ENCODE peak calls at places on chromosomes 11 and 22, in four cellular contexts. D is NT2/D1; Q is NCI-H2081; N is activated T-helper 1 cell treated with anti-CD3 and anti-CD28 coated beads, Interleukin-2, amount 50 U/mL, for 16 hours. Z is an unnamed sample.

GRCh38 chr11:111974451-111974850 is 37.3 kb downstream of the DIXDC1 start:
- DNase-seq in D (no peak), N (no peak), Q (no peak), Z (no peak)

GRCh38 chr11:78432058-78432515 is 14.5 kb upstream of the GAB2 start:
- DNase-seq in D (no peak), N (no peak), Q (no peak), Z (peak)

GRCh38 chr11:26792956-26793355 is 71.1 kb upstream of the SLC5A12 start:
- DNase-seq in Q (no peak), N (no peak), D (no peak), Z (no peak)

GRCh38 chr11:117868815-117869642 is 7.4 kb downstream of the FXYD6 start:
- DNase-seq in D (no peak), Q (peak), N (no peak), Z (no peak)

GRCh38 chr11:47565340-47566165 is at the start of gene PTPMT1:
- DNase-seq in D (no peak), N (peak), Q (peak), Z (peak)

GRCh38 chr11:379205-380094 is 10.2 kb downstream of the B4GALNT4 start:
- DNase-seq in Q (no peak), N (no peak), D (no peak), Z (no peak)

GRCh38 chr11:10603721-10604297 is 35.3 kb upstream of the LYVE1 start:
- DNase-seq in N (no peak), D (no peak), Q (no peak), Z (no peak)

GRCh38 chr11:10351768-10352641 is 47.1 kb downstream of the ADM start:
- DNase-seq in N (no peak), Q (peak), D (peak), Z (peak)

GRCh38 chr11:118226294-118226693 is 1.5 kb upstream of the JAML start:
- DNase-seq in N (no peak), D (no peak), Q (no peak), Z (no peak)

GRCh38 chr11:78402842-78403241 is 14.8 kb downstream of the GAB2 start:
- DNase-seq in Q (no peak), N (no peak), D (no peak), Z (no peak)

GRCh38 chr22:43482310-43482625 is 70.5 kb downstream of the MPPED1 start:
- DNase-seq in D (no peak), Q (no peak), N (no peak), Z (no peak)

GRCh38 chr11:57659669-57660068 is 2.1 kb downstream of the CLP1 start:
- DNase-seq in N (no peak), Q (no peak), D (no peak), Z (no peak)

GRCh38 chr11:116187026-116187425 is 585.8 kb downstream of the BUD13 start:
- DNase-seq in D (no peak), N (no peak), Q (no peak), Z (no peak)

GRCh38 chr22:36052505-36052941 is 23.9 kb upstream of the RBFOX2 start:
- DNase-seq in D (no peak), N (no peak), Q (no peak), Z (no peak)

GRCh38 chr22:28817919-28818859 is 17.8 kb upstream of the XBP1 start:
- DNase-seq in D (no peak), N (no peak), Q (no peak), Z (peak)

GRCh38 chr11:6259638-6260019 is at the start of gene CCKBR:
- DNase-seq in D (no peak), Q (peak), N (no peak), Z (peak)

GRCh38 chr22:31179345-31179744 is 19.4 kb downstream of the RNF185 start:
- DNase-seq in N (no peak), D (no peak), Q (peak), Z (no peak)

GRCh38 chr11:134636071-134636470 is 224.0 kb upstream of the B3GAT1 start:
- DNase-seq in N (no peak), D (no peak), Q (no peak), Z (no peak)

GRCh38 chr11:88357323-88358039 is 19.9 kb upstream of the CTSC start:
- DNase-seq in Q (no peak), D (no peak), N (no peak), Z (no peak)

GRCh38 chr22:36898690-36899089 is 14.7 kb upstream of the CSF2RB start:
- DNase-seq in Q (no peak), N (no peak), D (no peak), Z (no peak)

GRCh38 chr22:19980766-19981165 is 35.9 kb downstream of the ARVCF start:
- DNase-seq in Q (no peak), D (no peak), N (no peak), Z (no peak)

GRCh38 chr11:18243783-18244362 is 4.6 kb downstream of the SAA2 start:
- DNase-seq in Q (peak), D (peak), N (peak), Z (peak)

GRCh38 chr11:61618991-61619390 is 38.1 kb upstream of the SYT7 start:
- DNase-seq in Q (no peak), D (no peak), N (no peak), Z (peak)

GRCh38 chr22:50012201-50013181 is at the start of gene IL17REL:
- DNase-seq in N (no peak), Q (no peak), D (no peak), Z (no peak)

GRCh38 chr11:58928082-58928574 is 11.2 kb upstream of the GLYATL1 start:
- DNase-seq in Q (no peak), D (no peak), N (no peak), Z (peak)

GRCh38 chr22:46649176-46650077 is 29.2 kb downstream of the GRAMD4 start:
- DNase-seq in D (no peak), N (no peak), Q (peak), Z (no peak)

GRCh38 chr11:73760066-73760679 is 701 bp downstream of the RAB6A start:
- DNase-seq in N (no peak), D (no peak), Q (no peak), Z (peak)

GRCh38 chr22:27383896-27384295 is 417.7 kb downstream of the MN1 start:
- DNase-seq in N (no peak), D (no peak), Q (no peak), Z (no peak)

GRCh38 chr11:14622241-14622954 is 21.2 kb upstream of the PDE3B start:
- DNase-seq in D (no peak), N (no peak), Q (no peak), Z (no peak)

GRCh38 chr11:95349345-95349942 is 118.4 kb upstream of the SESN3 start:
- DNase-seq in D (no peak), N (no peak), Q (no peak), Z (no peak)

GRCh38 chr22:49444781-49445180 is 382.9 kb downstream of the BRD1 start:
- DNase-seq in N (no peak), D (no peak), Q (no peak), Z (no peak)